ENCODE peak calls at places on chromosome 20, in five cellular contexts. One of them, this sample, is unnamed.

GRCh38 chr20:35279040-35279439 is 1.1 kb upstream of the MMP24OS start:
- DNase-seq in GM12878: no peak
- DNase-seq in HepG2: no peak
- DNase-seq in GM23338: no peak
- DNase-seq in K562: no peak
- DNase-seq in this sample: no peak

GRCh38 chr20:32528291-32528891 is 56.7 kb downstream of the NOL4L start:
- DNase-seq in GM12878: no peak
- DNase-seq in K562: no peak
- DNase-seq in GM23338: no peak
- DNase-seq in HepG2: no peak
- DNase-seq in this sample: no peak

GRCh38 chr20:58450259-58450658 is 61.2 kb downstream of the VAPB start:
- DNase-seq in GM12878: peak
- DNase-seq in GM23338: no peak
- DNase-seq in HepG2: no peak
- DNase-seq in K562: no peak
- DNase-seq in this sample: no peak

GRCh38 chr20:32465092-32465900 is 107.2 kb downstream of the ASXL1 start:
- DNase-seq in K562: no peak
- DNase-seq in GM23338: no peak
- DNase-seq in GM12878: no peak
- DNase-seq in HepG2: peak
- DNase-seq in this sample: no peak

GRCh38 chr20:9510926-9511325 is 3.5 kb upstream of the LAMP5 start:
- DNase-seq in GM23338: no peak
- DNase-seq in GM12878: peak
- DNase-seq in K562: no peak
- DNase-seq in HepG2: no peak
- DNase-seq in this sample: no peak

GRCh38 chr20:56839791-56840190 is 210.7 kb downstream of the TFAP2C start:
- DNase-seq in K562: no peak
- DNase-seq in GM23338: no peak
- DNase-seq in GM12878: no peak
- DNase-seq in HepG2: no peak
- DNase-seq in this sample: no peak

GRCh38 chr20:25285856-25286798 is 38.2 kb downstream of the PYGB start:
- DNase-seq in K562: no peak
- DNase-seq in GM12878: no peak
- DNase-seq in HepG2: no peak
- DNase-seq in GM23338: no peak
- DNase-seq in this sample: peak

GRCh38 chr20:14264869-14265268 is 72.5 kb downstream of the FLRT3 start:
- DNase-seq in GM12878: no peak
- DNase-seq in K562: no peak
- DNase-seq in HepG2: peak
- DNase-seq in GM23338: peak
- DNase-seq in this sample: no peak

GRCh38 chr20:3407426-3408250 is at the start of gene DNAAF9:
- DNase-seq in GM23338: peak
- DNase-seq in K562: peak
- DNase-seq in HepG2: peak
- DNase-seq in GM12878: no peak
- DNase-seq in this sample: peak

GRCh38 chr20:56163806-56164205 is 84.7 kb upstream of the MC3R start:
- DNase-seq in GM23338: no peak
- DNase-seq in K562: peak
- DNase-seq in HepG2: no peak
- DNase-seq in GM12878: no peak
- DNase-seq in this sample: no peak

GRCh38 chr20:58129736-58130135 is 98.7 kb downstream of the ANKRD60 start:
- DNase-seq in GM23338: no peak
- DNase-seq in K562: no peak
- DNase-seq in HepG2: no peak
- DNase-seq in GM12878: no peak
- DNase-seq in this sample: no peak

GRCh38 chr20:62835931-62836861 is 19.3 kb downstream of the COL9A3 start:
- DNase-seq in HepG2: no peak
- DNase-seq in K562: no peak
- DNase-seq in GM12878: no peak
- DNase-seq in GM23338: no peak
- DNase-seq in this sample: no peak

GRCh38 chr20:47875302-47876025 is 90.2 kb upstream of the SULF2 start:
- DNase-seq in GM12878: no peak
- DNase-seq in HepG2: no peak
- DNase-seq in K562: no peak
- DNase-seq in GM23338: no peak
- DNase-seq in this sample: no peak

GRCh38 chr20:62743777-62744317 is 35.2 kb downstream of the NTSR1 start:
- DNase-seq in GM12878: no peak
- DNase-seq in K562: no peak
- DNase-seq in HepG2: no peak
- DNase-seq in GM23338: no peak
- DNase-seq in this sample: no peak

GRCh38 chr20:58986968-58987517 is 6.0 kb downstream of the NELFCD start:
- DNase-seq in GM12878: no peak
- DNase-seq in GM23338: no peak
- DNase-seq in K562: no peak
- DNase-seq in HepG2: no peak
- DNase-seq in this sample: no peak

GRCh38 chr20:24672886-24673677 is 203.7 kb downstream of the SYNDIG1 start:
- DNase-seq in GM23338: no peak
- DNase-seq in HepG2: no peak
- DNase-seq in K562: no peak
- DNase-seq in GM12878: no peak
- DNase-seq in this sample: no peak

GRCh38 chr20:51679254-51679921 is 88.8 kb downstream of the ATP9A start:
- DNase-seq in GM23338: no peak
- DNase-seq in GM12878: no peak
- DNase-seq in K562: no peak
- DNase-seq in HepG2: peak
- DNase-seq in this sample: no peak

GRCh38 chr20:47269309-47270165 is 87.0 kb downstream of the ZMYND8 start:
- DNase-seq in GM12878: no peak
- DNase-seq in K562: no peak
- DNase-seq in GM23338: no peak
- DNase-seq in HepG2: no peak
- DNase-seq in this sample: no peak

GRCh38 chr20:25279403-25279802 is 31.5 kb downstream of the PYGB start:
- DNase-seq in GM23338: no peak
- DNase-seq in HepG2: no peak
- DNase-seq in GM12878: no peak
- DNase-seq in K562: no peak
- DNase-seq in this sample: no peak

GRCh38 chr20:62044671-62045070 is 21.0 kb downstream of the TAF4 start:
- DNase-seq in K562: no peak
- DNase-seq in GM23338: no peak
- DNase-seq in GM12878: no peak
- DNase-seq in HepG2: no peak
- DNase-seq in this sample: no peak

GRCh38 chr20:4230651-4231050 is 215.3 kb upstream of the RNF24 start:
- DNase-seq in HepG2: no peak
- DNase-seq in K562: no peak
- DNase-seq in GM23338: no peak
- DNase-seq in GM12878: no peak
- DNase-seq in this sample: no peak

GRCh38 chr20:36202891-36203338 is 33.4 kb upstream of the AAR2 start:
- DNase-seq in GM12878: no peak
- DNase-seq in GM23338: peak
- DNase-seq in K562: peak
- DNase-seq in HepG2: peak
- DNase-seq in this sample: peak

GRCh38 chr20:8851446-8851845 is 217.4 kb upstream of the PLCB4 start:
- DNase-seq in HepG2: no peak
- DNase-seq in K562: no peak
- DNase-seq in GM23338: no peak
- DNase-seq in GM12878: no peak
- DNase-seq in this sample: no peak

DNA sequence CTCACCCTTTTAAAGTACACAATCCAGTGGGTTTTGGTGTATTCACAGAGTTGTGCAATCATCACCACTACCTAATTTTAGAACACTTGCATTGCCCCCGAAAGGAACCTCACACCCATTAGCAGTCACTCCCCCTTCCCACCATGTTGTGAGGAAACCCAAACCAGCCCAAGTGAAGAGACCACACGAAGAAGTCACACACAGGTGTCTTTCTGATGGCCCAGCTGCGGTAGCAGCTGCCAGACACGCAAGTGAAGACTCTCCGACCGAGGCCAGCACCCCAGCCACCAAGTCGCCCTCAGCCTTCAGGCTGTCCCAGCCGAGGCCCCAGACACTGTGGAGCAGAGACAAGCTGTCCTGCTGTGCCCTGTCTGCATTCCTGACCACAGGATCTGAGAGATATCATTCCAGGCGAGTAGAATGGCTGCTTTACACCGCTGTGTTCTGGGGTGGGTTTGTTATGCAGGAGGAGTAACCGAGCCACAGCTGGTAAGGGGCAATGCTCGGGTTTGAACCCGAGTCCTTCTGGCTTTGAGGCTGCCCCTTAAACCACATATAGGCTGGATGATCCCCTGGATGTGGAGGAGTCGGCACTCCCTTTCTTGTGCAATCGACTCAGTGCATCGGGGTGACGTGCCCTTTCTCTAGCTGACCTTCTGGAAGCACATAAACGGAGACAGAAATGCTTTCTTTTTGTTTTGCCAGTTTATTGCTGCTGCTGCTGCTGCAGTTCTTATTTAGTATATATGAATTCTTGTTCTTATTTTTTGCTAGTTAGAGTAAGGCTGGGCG is 59.0 kb upstream of the PTPN1 start:
- DNase-seq in HepG2: peak
- DNase-seq in K562: no peak
- DNase-seq in GM23338: peak
- DNase-seq in GM12878: peak
- DNase-seq in this sample: peak
- TF ChIP-seq CREB1 in HepG2: no peak
- TF ChIP-seq CREB1 in K562: no peak
- TF ChIP-seq CREB1 in GM23338: no peak
- TF ChIP-seq CREB1 in GM12878: no peak
- TF ChIP-seq CREB1 in this sample: no peak

DNA sequence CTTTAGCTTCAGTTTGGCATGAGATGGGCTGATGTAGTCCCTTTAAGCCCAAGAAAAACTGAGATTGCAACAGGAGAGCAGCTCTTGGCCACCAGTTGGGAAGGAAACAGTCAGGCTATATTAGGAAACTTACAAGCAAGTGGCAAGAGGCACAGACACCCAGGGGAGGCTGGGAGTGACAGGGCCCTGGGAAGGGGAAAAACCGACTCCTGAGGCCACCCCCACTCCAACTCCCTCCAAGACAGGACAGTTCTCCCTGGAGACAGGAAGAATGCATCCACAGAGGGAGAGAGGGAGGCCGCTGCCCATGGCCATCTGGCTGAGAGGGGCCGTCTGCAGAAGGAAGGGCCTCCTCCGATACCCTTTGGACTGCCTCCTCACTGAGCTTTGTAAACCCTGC is 20.5 kb downstream of the JPH2 start:
- DNase-seq in GM12878: no peak
- DNase-seq in HepG2: no peak
- DNase-seq in K562: no peak
- DNase-seq in GM23338: no peak
- DNase-seq in this sample: no peak
- TF ChIP-seq CREB1 in GM12878: no peak
- TF ChIP-seq CREB1 in HepG2: no peak
- TF ChIP-seq CREB1 in K562: no peak
- TF ChIP-seq CREB1 in GM23338: no peak
- TF ChIP-seq CREB1 in this sample: no peak

GRCh38 chr20:22414354-22414753 is 170.0 kb downstream of the FOXA2 start:
- DNase-seq in GM23338: no peak
- DNase-seq in HepG2: peak
- DNase-seq in GM12878: no peak
- DNase-seq in K562: peak
- DNase-seq in this sample: no peak

GRCh38 chr20:22411568-22412450 is 172.6 kb downstream of the FOXA2 start:
- DNase-seq in HepG2: peak
- DNase-seq in GM23338: no peak
- DNase-seq in GM12878: no peak
- DNase-seq in K562: peak
- DNase-seq in this sample: no peak

GRCh38 chr20:22408521-22409402 is 175.6 kb downstream of the FOXA2 start:
- DNase-seq in GM12878: no peak
- DNase-seq in HepG2: no peak
- DNase-seq in GM23338: no peak
- DNase-seq in K562: no peak
- DNase-seq in this sample: no peak

GRCh38 chr20:22410556-22411130 is 173.7 kb downstream of the FOXA2 start:
- DNase-seq in K562: no peak
- DNase-seq in HepG2: peak
- DNase-seq in GM23338: peak
- DNase-seq in GM12878: no peak
- DNase-seq in this sample: no peak

DNA sequence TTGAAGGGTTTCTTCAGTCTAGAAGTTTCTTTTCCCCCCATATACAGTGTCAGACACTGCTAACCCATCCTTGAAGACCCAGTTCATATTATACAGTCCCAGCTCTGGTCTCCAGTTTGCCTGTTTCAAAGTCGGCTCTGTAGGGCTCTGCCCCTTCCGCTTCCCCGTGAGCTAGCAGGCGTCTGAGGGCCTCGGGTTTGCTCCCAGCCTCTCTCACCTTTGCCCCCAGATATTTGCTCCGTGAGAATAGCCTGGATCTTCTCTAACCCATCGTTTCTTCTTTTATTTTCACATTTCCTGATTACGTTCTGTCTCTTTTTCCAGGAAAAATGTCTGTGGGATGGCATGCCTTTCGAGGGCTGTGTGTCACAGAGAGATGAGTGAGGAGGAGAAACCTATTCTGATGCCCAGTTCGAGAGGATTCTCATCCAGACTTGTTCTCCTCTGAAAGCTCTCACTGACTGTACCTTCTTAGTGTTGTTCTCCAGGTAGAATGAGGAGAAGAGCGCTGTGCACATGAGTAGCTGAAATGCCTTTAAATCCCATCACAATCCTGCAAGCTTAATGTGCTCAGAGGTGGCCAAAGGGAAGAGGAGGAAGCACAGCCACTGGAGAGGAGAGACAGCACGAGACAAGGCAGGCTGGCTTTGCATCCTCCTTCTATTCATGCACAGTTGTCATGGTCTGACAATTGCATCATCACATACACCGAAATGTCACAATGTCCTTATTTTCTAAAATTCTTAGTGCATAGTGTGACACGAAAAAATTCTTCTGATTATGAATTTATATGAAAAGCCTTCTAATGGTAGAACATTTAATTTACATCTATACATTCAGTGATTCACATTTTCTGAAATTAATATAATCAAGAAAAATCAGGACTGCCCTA is 171.1 kb downstream of the FOXA2 start:
- DNase-seq in K562: no peak
- DNase-seq in HepG2: no peak
- DNase-seq in GM12878: no peak
- DNase-seq in GM23338: no peak
- DNase-seq in this sample: no peak
- TF ChIP-seq CREB1 in K562: no peak
- TF ChIP-seq CREB1 in HepG2: no peak
- TF ChIP-seq CREB1 in GM12878: no peak
- TF ChIP-seq CREB1 in GM23338: no peak
- TF ChIP-seq CREB1 in this sample: no peak

GRCh38 chr20:40519928-40520327 is 169.1 kb downstream of the MAFB start:
- DNase-seq in GM12878: no peak
- DNase-seq in K562: no peak
- DNase-seq in HepG2: no peak
- DNase-seq in GM23338: no peak
- DNase-seq in this sample: no peak
- TF ChIP-seq CREB1 in GM12878: no peak
- TF ChIP-seq CREB1 in K562: no peak
- TF ChIP-seq CREB1 in HepG2: no peak
- TF ChIP-seq CREB1 in GM23338: no peak
- TF ChIP-seq CREB1 in this sample: no peak

GRCh38 chr20:61230-61629 is 26.2 kb upstream of the DEFB125 start:
- DNase-seq in GM12878: no peak
- DNase-seq in K562: no peak
- DNase-seq in HepG2: no peak
- DNase-seq in GM23338: no peak
- DNase-seq in this sample: no peak
- TF ChIP-seq CREB1 in GM12878: no peak
- TF ChIP-seq CREB1 in K562: no peak
- TF ChIP-seq CREB1 in HepG2: no peak
- TF ChIP-seq CREB1 in GM23338: no peak
- TF ChIP-seq CREB1 in this sample: no peak